ENCODE peak calls at places on chromosome 2, in six cellular contexts. B is upper lobe of right lung, H is epithelial cell of esophagus, K is NCI-H2029, J is NCI-H69, D is posterior cingulate gyrus. E is an unnamed sample.
A peak's percentile ranks its signal among the peaks of the same experiment; 100 is the strongest.

GRCh38 chr2:69062307-69062706 is 49.3 kb downstream of the ANTXR1 start:
- DNase-seq in B (no peak), H (no peak), K (no peak), J (no peak), D (no peak), E (no peak)

GRCh38 chr2:68675470-68675869 is 32.1 kb downstream of the PROKR1 start:
- DNase-seq in B (no peak), H (no peak), K (no peak), J (no peak), D (no peak), E (no peak)

GRCh38 chr2:64414736-64415435 is 39.1 kb upstream of the LGALSL start:
- DNase-seq in B (no peak), H (no peak), K (no peak), J (no peak), D (no peak), E (no peak)

GRCh38 chr2:39203382-39203781 is 40.4 kb downstream of the CDKL4 start:
- DNase-seq in B (no peak), H (no peak), K (no peak), J (no peak), D (no peak), E (no peak)

GRCh38 chr2:20482711-20483110 is 35.8 kb downstream of the RHOB start:
- DNase-seq in B (no peak), H (no peak), K (no peak), J (no peak), D (no peak), E (no peak)

GRCh38 chr2:126722546-126722945 is 66.6 kb downstream of the GYPC start:
- DNase-seq in B (no peak), H (no peak), K (no peak), J (no peak), D (no peak), E (no peak)

GRCh38 chr2:157764386-157764785 is 111.7 kb downstream of the ACVR1 start:
- DNase-seq in B (no peak), H (no peak), K (no peak), J (no peak), D (no peak), E (no peak)

GRCh38 chr2:201854221-201854801 is 48.0 kb downstream of the CDK15 start:
- DNase-seq in B (no peak), H (peak; percentile 92), K (no peak), J (no peak), D (no peak), E (peak; percentile 90)

GRCh38 chr2:72819501-72819900 is 6.3 kb downstream of the EXOC6B start:
- DNase-seq in B (no peak), H (no peak), K (no peak), J (no peak), D (no peak), E (no peak)

GRCh38 chr2:16777123-16777872 is 111.7 kb upstream of the CYRIA start:
- DNase-seq in B (no peak), H (no peak), K (no peak), J (peak; percentile 81), D (no peak), E (no peak)

GRCh38 chr2:189487283-189488280 is 46.3 kb downstream of the WDR75 start:
- DNase-seq in B (no peak), H (no peak), K (no peak), J (no peak), D (no peak), E (no peak)

GRCh38 chr2:127864877-127865276 is 6.9 kb upstream of the POLR2D start:
- DNase-seq in B (no peak), H (peak; percentile 36), K (peak; percentile 44), J (peak; percentile 5), D (no peak), E (peak; percentile 25)

GRCh38 chr2:31137211-31138036 is 816 bp downstream of the GALNT14 start:
- DNase-seq in B (peak; percentile 64), H (peak; percentile 40), K (no peak), J (peak; percentile 23), D (no peak), E (peak; percentile 58)